ENCODE peak calls at places on chromosomes 7 and 10, in five cellular contexts. M, O, H, Q and R are unnamed samples.

GRCh38 chr10:125081931-125082330 is 78.4 kb downstream of the CTBP2 start:
- DNase-seq in M (no peak), O (no peak), H (no peak), Q (no peak), R (no peak)

GRCh38 chr10:58892039-58892665 is 284.3 kb upstream of the PHYHIPL start:
- DNase-seq in M (no peak), O (no peak), H (no peak), Q (no peak), R (no peak)

GRCh38 chr10:110827872-110828271 is 43.9 kb upstream of the PDCD4 start:
- DNase-seq in M (no peak), O (no peak), H (no peak), Q (no peak), R (no peak)

GRCh38 chr10:95485445-95485844 is 75.7 kb downstream of the SORBS1 start:
- DNase-seq in M (no peak), O (no peak), H (no peak), Q (no peak), R (peak)

GRCh38 chr10:18822156-18822555 is 162.9 kb downstream of the ARL5B start:
- DNase-seq in M (peak), O (no peak), H (peak), Q (no peak), R (no peak)

GRCh38 chr10:79071535-79071923 is 2.8 kb downstream of the ZMIZ1 start:
- DNase-seq in M (no peak), O (no peak), H (no peak), Q (no peak), R (no peak)

GRCh38 chr7:30184804-30185487 is 50.2 kb downstream of the MTURN start:
- DNase-seq in M (no peak), O (no peak), H (no peak), Q (no peak), R (no peak)

GRCh38 chr7:50450691-50451051 is 521 bp upstream of the FIGNL1 start:
- DNase-seq in M (no peak), O (no peak), H (peak), Q (no peak), R (no peak)

GRCh38 chr7:76354981-76355730 is 3.6 kb downstream of the YWHAG start:
- DNase-seq in M (no peak), O (no peak), H (no peak), Q (no peak), R (no peak)

GRCh38 chr7:55818686-55819085 is 43.9 kb downstream of the SEPTIN14 start:
- DNase-seq in M (no peak), O (no peak), H (no peak), Q (no peak), R (no peak)

GRCh38 chr7:15801565-15801964 is 115.1 kb upstream of the MEOX2 start:
- DNase-seq in M (peak), O (no peak), H (no peak), Q (no peak), R (no peak)

GRCh38 chr10:12717981-12718707 is 283.4 kb downstream of the CCDC3 start:
- DNase-seq in M (peak), O (no peak), H (no peak), Q (no peak), R (no peak)

GRCh38 chr10:82750538-82750937 is 875.5 kb downstream of the NRG3 start:
- DNase-seq in M (no peak), O (no peak), H (no peak), Q (no peak), R (no peak)

GRCh38 chr7:54985405-54986360 is 33.1 kb upstream of the EGFR start:
- DNase-seq in M (peak), O (no peak), H (peak), Q (peak), R (no peak)

GRCh38 chr10:89591796-89592271 is 53.2 kb downstream of the PANK1 start:
- DNase-seq in M (peak), O (no peak), H (no peak), Q (no peak), R (no peak)

GRCh38 chr7:136957391-136957790 is 88.9 kb downstream of the CHRM2 start:
- DNase-seq in M (peak), O (no peak), H (no peak), Q (no peak), R (no peak)

GRCh38 chr10:103855852-103856496 is 598 bp upstream of the SH3PXD2A start:
- DNase-seq in M (no peak), O (no peak), H (no peak), Q (no peak), R (no peak)

GRCh38 chr10:122845783-122846332 is at the start of gene CUZD1:
- DNase-seq in M (no peak), O (no peak), H (no peak), Q (no peak), R (no peak)

GRCh38 chr7:77866791-77867190 is 68.2 kb downstream of the PHTF2 start:
- DNase-seq in M (peak), O (no peak), H (peak), Q (no peak), R (no peak)

GRCh38 chr10:99799613-99800012 is 17.2 kb downstream of the ABCC2 start:
- DNase-seq in M (no peak), O (no peak), H (no peak), Q (no peak), R (peak)

GRCh38 chr7:98051118-98051744 is 55.4 kb upstream of the LMTK2 start:
- DNase-seq in M (no peak), O (no peak), H (no peak), Q (peak), R (peak)

GRCh38 chr7:116443646-116444045 is 55.9 kb upstream of the CAV2 start:
- DNase-seq in M (no peak), O (no peak), H (no peak), Q (no peak), R (no peak)

DNA sequence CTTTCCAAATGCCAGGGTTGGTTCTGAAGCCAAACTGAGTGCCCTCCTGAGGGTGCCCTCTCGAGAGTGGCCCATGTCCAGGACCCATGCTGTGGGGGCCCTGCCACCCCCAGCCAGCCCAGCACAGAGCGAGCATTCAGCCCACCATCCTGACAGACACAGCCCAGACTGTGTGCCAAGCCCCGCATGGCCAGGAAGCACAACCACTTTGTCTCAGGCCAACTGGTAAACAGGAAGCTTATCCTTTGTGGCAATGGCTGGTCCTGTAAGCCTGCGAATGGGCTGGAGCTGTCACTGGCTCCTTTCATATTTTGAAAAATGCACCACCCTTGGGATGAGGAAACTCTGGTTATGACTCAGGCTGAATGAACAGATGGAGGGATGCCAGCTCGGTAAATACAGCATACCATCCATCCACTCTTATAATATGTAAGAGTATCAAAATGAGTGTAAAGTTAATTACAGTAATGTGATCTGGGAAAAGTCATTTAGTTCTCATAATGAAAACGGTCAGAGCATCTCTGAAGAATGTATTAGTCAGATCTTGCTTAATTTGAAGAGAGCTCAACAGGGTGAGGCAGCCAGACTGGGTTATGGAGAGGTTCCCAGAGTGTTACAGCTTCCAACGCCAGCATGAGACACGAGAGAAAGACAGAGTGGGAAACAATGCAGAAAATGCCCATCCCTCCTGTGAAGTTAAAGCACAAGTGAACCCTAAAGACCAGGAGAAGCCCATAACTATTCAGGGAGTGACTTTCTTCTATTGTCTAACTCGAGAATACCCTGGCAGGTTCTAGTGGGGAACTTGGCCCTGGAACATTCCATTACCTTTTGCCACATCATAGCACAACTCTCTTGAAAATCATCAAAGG is 65.1 kb downstream of the STK17A start:
- DNase-seq in M (peak), O (peak), H (peak), Q (peak), R (no peak)
- TF ChIP-seq CEBPB in M (peak), O (no peak), H (peak), Q (peak), R (no peak)

DNA sequence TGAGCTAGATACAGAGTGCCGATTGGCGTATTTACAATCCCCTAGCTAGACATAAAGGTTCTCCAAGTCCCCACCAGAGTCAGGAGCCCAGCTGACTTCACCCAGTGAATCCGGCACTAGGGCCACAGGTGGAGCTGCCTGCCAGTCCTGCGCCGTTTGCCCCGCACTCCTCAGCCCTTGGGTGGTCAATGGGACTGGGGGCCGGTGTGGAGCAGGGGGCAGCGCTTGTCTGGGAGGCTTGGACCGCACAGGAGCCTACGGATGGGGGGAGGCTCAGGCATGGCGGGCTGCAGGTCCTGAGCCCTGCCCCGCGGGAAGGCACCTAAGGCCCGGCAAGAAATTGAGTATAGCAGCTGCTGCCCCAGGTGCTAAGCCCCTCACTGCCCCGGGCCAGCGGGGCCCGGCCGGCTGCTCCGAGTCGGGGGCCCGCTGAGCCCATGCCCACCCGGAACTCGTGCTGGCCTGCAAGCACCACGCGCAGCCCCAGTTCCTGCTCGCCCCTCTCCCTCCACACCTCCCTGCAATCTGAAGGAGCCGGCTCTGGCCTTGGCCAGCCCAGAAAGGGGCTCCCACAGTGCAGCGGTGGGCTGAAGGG is 1113.8 kb upstream of the LRRTM3 start:
- DNase-seq in M (no peak), O (no peak), H (no peak), Q (no peak), R (no peak)
- TF ChIP-seq CEBPB in M (no peak), O (no peak), H (no peak), Q (no peak), R (no peak)

GRCh38 chr7:90580051-90580450 is 16.1 kb upstream of the CDK14 start:
- DNase-seq in M (no peak), O (no peak), H (no peak), Q (no peak), R (no peak)
- TF ChIP-seq CEBPB in M (no peak), O (no peak), H (no peak), Q (no peak), R (no peak)

DNA sequence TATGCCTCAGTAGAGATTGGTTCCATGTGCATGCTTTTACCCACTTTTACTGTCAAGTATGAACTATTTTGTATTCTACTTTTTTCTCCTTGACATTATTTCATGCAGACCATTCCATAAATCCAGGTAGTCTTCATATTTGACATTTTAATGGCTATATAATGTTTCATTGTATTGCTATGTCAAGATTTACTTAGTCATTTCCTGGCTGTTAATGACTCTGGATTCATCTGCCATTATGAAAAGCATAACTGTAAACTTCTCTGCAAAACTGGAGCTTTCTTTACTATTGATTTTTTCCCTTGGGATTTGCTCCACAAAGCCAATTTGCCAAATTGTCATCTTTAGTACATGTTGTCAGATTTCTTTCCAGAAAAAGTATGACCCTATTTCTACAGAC is 6.8 kb upstream of the MSRB2 start:
- DNase-seq in M (no peak), O (no peak), H (no peak), Q (no peak), R (no peak)
- TF ChIP-seq CEBPB in M (no peak), O (no peak), H (no peak), Q (no peak), R (no peak)

GRCh38 chr10:16748749-16749148 is 68.5 kb downstream of the RSU1 start:
- DNase-seq in M (no peak), O (no peak), H (no peak), Q (no peak), R (no peak)
- TF ChIP-seq CEBPB in M (no peak), O (no peak), H (no peak), Q (no peak), R (no peak)

DNA sequence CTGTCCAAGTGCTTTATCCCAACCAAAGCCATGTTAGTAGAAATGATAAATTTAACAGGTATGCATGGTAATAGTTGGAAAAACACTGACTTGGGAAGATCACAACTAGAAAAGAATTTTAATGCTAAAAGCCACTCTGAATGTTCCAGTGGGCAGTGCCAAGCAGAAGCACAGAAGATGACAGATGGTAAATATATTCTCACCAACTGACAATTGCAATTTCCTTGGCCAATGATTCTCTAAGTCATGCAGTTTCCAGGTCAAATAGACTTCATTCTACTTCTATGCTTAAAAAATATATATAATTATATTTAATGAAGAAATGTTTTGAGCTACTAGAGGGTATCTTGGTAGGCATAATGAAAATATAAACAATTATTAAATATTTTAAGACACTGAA is 83.6 kb upstream of the SEMA3C start:
- DNase-seq in M (no peak), O (no peak), H (no peak), Q (no peak), R (no peak)
- TF ChIP-seq CEBPB in M (no peak), O (no peak), H (no peak), Q (no peak), R (no peak)

GRCh38 chr7:44279286-44279685 is 46.1 kb downstream of the CAMK2B start:
- DNase-seq in M (no peak), O (no peak), H (no peak), Q (no peak), R (no peak)

GRCh38 chr7:44280993-44281721 is 44.2 kb downstream of the CAMK2B start:
- DNase-seq in M (no peak), O (no peak), H (no peak), Q (no peak), R (no peak)

GRCh38 chr7:44281811-44282600 is 43.4 kb downstream of the CAMK2B start:
- DNase-seq in M (no peak), O (no peak), H (no peak), Q (no peak), R (no peak)

GRCh38 chr7:44279731-44280505 is 45.5 kb downstream of the CAMK2B start:
- DNase-seq in M (no peak), O (no peak), H (no peak), Q (no peak), R (peak)

DNA sequence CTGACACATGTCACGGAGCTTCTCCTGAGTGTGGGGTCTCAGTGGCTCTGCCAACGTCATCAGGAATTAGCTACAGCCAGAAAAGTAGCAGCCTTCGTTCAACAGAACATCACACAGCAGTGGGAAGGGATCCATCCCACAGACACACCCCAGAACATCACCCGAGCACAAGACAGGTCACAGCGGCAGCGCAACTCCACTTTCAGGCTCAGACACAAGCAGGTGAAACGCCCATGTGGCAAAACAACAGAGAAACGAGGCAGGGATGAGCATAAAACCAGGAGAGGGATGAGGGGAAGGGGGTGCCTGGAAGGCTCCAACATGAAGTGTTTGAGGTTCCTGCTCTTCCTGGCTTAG is 44.8 kb downstream of the CAMK2B start:
- DNase-seq in M (no peak), O (no peak), H (no peak), Q (no peak), R (no peak)
- TF ChIP-seq CEBPB in M (no peak), O (no peak), H (no peak), Q (no peak), R (no peak)

DNA sequence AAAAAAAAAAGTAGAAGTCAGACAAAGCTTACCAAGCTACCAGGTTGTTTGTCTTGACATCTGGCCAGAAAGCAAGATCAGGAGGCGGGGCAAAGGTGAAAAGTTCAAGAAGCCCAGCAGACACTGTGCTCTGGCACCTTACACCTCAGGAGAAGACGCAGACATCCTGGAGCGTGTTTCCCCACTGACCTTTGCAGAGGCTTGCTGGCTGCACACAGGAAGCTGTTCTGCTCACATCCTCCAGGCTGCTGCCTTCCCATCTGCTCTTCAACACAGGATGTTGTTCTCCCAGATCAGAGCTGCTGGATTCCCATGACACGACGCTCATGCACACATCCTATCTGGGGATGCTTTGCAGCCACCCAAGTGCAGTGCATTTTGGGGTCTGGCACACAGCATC is 174.4 kb upstream of the KIAA1217 start:
- DNase-seq in M (no peak), O (no peak), H (peak), Q (no peak), R (no peak)
- TF ChIP-seq CEBPB in M (no peak), O (no peak), H (no peak), Q (no peak), R (no peak)

DNA sequence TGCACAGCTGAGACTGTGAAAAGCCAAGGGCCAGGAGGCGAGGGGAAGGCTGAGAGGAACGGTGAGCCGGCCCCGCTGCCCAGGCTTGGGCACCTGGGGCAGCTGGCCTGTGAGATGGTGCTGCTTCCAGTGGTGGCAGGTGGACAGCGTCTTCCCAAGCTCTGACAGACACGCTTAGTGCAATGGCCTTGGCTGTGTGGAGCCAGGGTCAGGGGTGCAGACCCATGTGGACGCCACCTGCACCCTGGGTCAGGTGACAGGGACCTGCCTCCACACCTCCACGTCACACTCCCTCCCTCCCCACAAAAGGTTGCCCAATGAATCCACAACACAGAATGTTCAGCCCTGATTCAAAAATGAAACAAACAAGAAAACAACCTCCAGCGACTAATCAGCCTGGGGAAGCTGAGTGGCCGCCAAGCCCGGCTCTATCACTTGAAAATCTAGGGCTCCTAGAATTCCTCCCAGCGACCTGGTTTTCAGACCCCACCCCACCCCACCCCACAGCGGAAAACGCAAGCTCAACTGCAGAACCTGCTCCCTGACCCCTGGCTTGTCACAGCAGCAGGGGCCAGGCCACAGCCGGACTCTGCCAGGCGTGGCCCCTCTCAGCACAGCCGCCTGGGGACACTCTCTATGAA is 54.3 kb downstream of the PRKAG2 start:
- DNase-seq in M (no peak), O (no peak), H (no peak), Q (no peak), R (no peak)
- TF ChIP-seq CEBPB in M (no peak), O (no peak), H (no peak), Q (no peak), R (no peak)

DNA sequence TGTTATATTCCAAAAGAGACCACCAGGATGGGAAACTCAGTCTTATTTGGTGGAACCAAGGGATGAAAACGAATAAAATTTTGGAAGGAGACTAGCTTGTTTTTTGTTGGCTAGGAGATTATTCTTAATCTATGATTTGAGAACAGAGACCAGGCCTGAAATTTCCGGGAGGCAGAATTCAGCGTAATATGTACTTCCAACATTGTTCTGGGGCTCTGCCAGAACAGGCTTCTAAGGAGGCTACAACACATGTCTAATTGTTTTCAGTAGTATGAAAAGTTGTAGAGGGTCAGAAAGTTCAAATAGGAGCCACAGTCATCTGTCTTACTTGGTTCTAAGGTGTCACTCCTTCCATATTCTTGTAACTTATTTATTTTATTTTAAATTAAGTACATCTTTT is 1.7 kb downstream of the DDX21 start:
- DNase-seq in M (no peak), O (no peak), H (peak), Q (no peak), R (no peak)
- TF ChIP-seq CEBPB in M (no peak), O (no peak), H (no peak), Q (no peak), R (no peak)